ENCODE peak calls at places on chromosomes 12 and 14, in seven cellular contexts. One of them, this sample, is unnamed.

GRCh38 chr12:29043069-29043468 is 106.0 kb upstream of the FAR2 start:
- DNase-seq in right lobe of liver: no peak
- DNase-seq in epithelial cell of proximal tubule: no peak
- DNase-seq in choroid plexus epithelial cell: peak; percentile 45
- DNase-seq in left ventricle myocardium inferior: no peak
- DNase-seq in OCI-LY7: no peak
- DNase-seq in fibroblast of pulmonary artery: peak; percentile 13
- DNase-seq in this sample: no peak

GRCh38 chr12:46523863-46524770 is 151.5 kb upstream of the SLC38A2 start:
- DNase-seq in right lobe of liver: no peak
- DNase-seq in epithelial cell of proximal tubule: peak; percentile 23
- DNase-seq in choroid plexus epithelial cell: peak; percentile 84
- DNase-seq in left ventricle myocardium inferior: no peak
- DNase-seq in OCI-LY7: no peak
- DNase-seq in fibroblast of pulmonary artery: peak; percentile 87
- DNase-seq in this sample: no peak

GRCh38 chr12:112906712-112907414 is at the start of gene OAS1:
- DNase-seq in right lobe of liver: no peak
- DNase-seq in epithelial cell of proximal tubule: peak; percentile 50
- DNase-seq in choroid plexus epithelial cell: peak; percentile 84
- DNase-seq in left ventricle myocardium inferior: no peak
- DNase-seq in OCI-LY7: peak; percentile 80
- DNase-seq in fibroblast of pulmonary artery: peak; percentile 48
- DNase-seq in this sample: no peak

GRCh38 chr12:25121916-25122315 is 73.0 kb downstream of the DNAI7 start:
- DNase-seq in right lobe of liver: no peak
- DNase-seq in epithelial cell of proximal tubule: no peak
- DNase-seq in choroid plexus epithelial cell: peak; percentile 7
- DNase-seq in left ventricle myocardium inferior: no peak
- DNase-seq in OCI-LY7: no peak
- DNase-seq in fibroblast of pulmonary artery: no peak
- DNase-seq in this sample: no peak

GRCh38 chr12:126337556-126337955 is 1272.3 kb downstream of the AACS start:
- DNase-seq in right lobe of liver: no peak
- DNase-seq in epithelial cell of proximal tubule: no peak
- DNase-seq in choroid plexus epithelial cell: peak; percentile 2
- DNase-seq in left ventricle myocardium inferior: no peak
- DNase-seq in OCI-LY7: no peak
- DNase-seq in fibroblast of pulmonary artery: peak; percentile 55
- DNase-seq in this sample: no peak

GRCh38 chr14:101235042-101235871 is 326.0 kb upstream of the DIO3 start:
- DNase-seq in right lobe of liver: peak; percentile 78
- DNase-seq in epithelial cell of proximal tubule: no peak
- DNase-seq in choroid plexus epithelial cell: peak; percentile 67
- DNase-seq in left ventricle myocardium inferior: peak; percentile 50
- DNase-seq in OCI-LY7: peak; percentile 14
- DNase-seq in fibroblast of pulmonary artery: peak; percentile 52
- DNase-seq in this sample: no peak

GRCh38 chr12:3553221-3553620 is 62.2 kb downstream of the PRMT8 start:
- DNase-seq in right lobe of liver: no peak
- DNase-seq in epithelial cell of proximal tubule: no peak
- DNase-seq in choroid plexus epithelial cell: no peak
- DNase-seq in left ventricle myocardium inferior: no peak
- DNase-seq in OCI-LY7: no peak
- DNase-seq in fibroblast of pulmonary artery: no peak
- DNase-seq in this sample: no peak

GRCh38 chr12:1213205-1213604 is 222.2 kb downstream of the ERC1 start:
- DNase-seq in right lobe of liver: no peak
- DNase-seq in epithelial cell of proximal tubule: no peak
- DNase-seq in choroid plexus epithelial cell: no peak
- DNase-seq in left ventricle myocardium inferior: no peak
- DNase-seq in OCI-LY7: no peak
- DNase-seq in fibroblast of pulmonary artery: no peak
- DNase-seq in this sample: no peak

GRCh38 chr12:15155271-15155670 is 65.9 kb downstream of the RERG start:
- DNase-seq in right lobe of liver: no peak
- DNase-seq in epithelial cell of proximal tubule: no peak
- DNase-seq in choroid plexus epithelial cell: no peak
- DNase-seq in left ventricle myocardium inferior: no peak
- DNase-seq in OCI-LY7: no peak
- DNase-seq in fibroblast of pulmonary artery: no peak
- DNase-seq in this sample: no peak

GRCh38 chr12:57235012-57235727 is 5.7 kb downstream of the SHMT2 start:
- DNase-seq in right lobe of liver: peak; percentile 96
- DNase-seq in epithelial cell of proximal tubule: no peak
- DNase-seq in choroid plexus epithelial cell: peak; percentile 85
- DNase-seq in left ventricle myocardium inferior: peak; percentile 77
- DNase-seq in OCI-LY7: no peak
- DNase-seq in fibroblast of pulmonary artery: peak; percentile 78
- DNase-seq in this sample: peak; percentile 96

GRCh38 chr12:90896164-90896563 is 58.8 kb downstream of the CCER1 start:
- DNase-seq in right lobe of liver: no peak
- DNase-seq in epithelial cell of proximal tubule: peak; percentile 80
- DNase-seq in choroid plexus epithelial cell: peak; percentile 83
- DNase-seq in left ventricle myocardium inferior: no peak
- DNase-seq in OCI-LY7: no peak
- DNase-seq in fibroblast of pulmonary artery: peak; percentile 62
- DNase-seq in this sample: no peak

GRCh38 chr14:96634896-96635295 is 132.7 kb downstream of the PAPOLA start:
- DNase-seq in right lobe of liver: no peak
- DNase-seq in epithelial cell of proximal tubule: no peak
- DNase-seq in choroid plexus epithelial cell: no peak
- DNase-seq in left ventricle myocardium inferior: no peak
- DNase-seq in OCI-LY7: no peak
- DNase-seq in fibroblast of pulmonary artery: no peak
- DNase-seq in this sample: no peak

GRCh38 chr14:61927015-61927414 is 164.8 kb downstream of the SNAPC1 start:
- DNase-seq in right lobe of liver: no peak
- DNase-seq in epithelial cell of proximal tubule: peak; percentile 46
- DNase-seq in choroid plexus epithelial cell: peak; percentile 15
- DNase-seq in left ventricle myocardium inferior: no peak
- DNase-seq in OCI-LY7: no peak
- DNase-seq in fibroblast of pulmonary artery: no peak
- DNase-seq in this sample: no peak

GRCh38 chr14:96349286-96350075 is 13.7 kb downstream of the ATG2B start:
- DNase-seq in right lobe of liver: no peak
- DNase-seq in epithelial cell of proximal tubule: no peak
- DNase-seq in choroid plexus epithelial cell: no peak
- DNase-seq in left ventricle myocardium inferior: no peak
- DNase-seq in OCI-LY7: no peak
- DNase-seq in fibroblast of pulmonary artery: no peak
- DNase-seq in this sample: no peak

GRCh38 chr14:88551094-88551870 is 3.5 kb downstream of the PTPN21 start:
- DNase-seq in right lobe of liver: peak; percentile 82
- DNase-seq in epithelial cell of proximal tubule: no peak
- DNase-seq in choroid plexus epithelial cell: peak; percentile 91
- DNase-seq in left ventricle myocardium inferior: peak; percentile 76
- DNase-seq in OCI-LY7: no peak
- DNase-seq in fibroblast of pulmonary artery: peak; percentile 90
- DNase-seq in this sample: peak; percentile 89

GRCh38 chr14:34256223-34256622 is 205.8 kb downstream of the SPTSSA start:
- DNase-seq in right lobe of liver: no peak
- DNase-seq in epithelial cell of proximal tubule: no peak
- DNase-seq in choroid plexus epithelial cell: no peak
- DNase-seq in left ventricle myocardium inferior: no peak
- DNase-seq in OCI-LY7: no peak
- DNase-seq in fibroblast of pulmonary artery: no peak
- DNase-seq in this sample: no peak

GRCh38 chr12:100031821-100032220 is 47.1 kb upstream of the ANKS1B start:
- DNase-seq in right lobe of liver: no peak
- DNase-seq in epithelial cell of proximal tubule: no peak
- DNase-seq in choroid plexus epithelial cell: no peak
- DNase-seq in left ventricle myocardium inferior: no peak
- DNase-seq in OCI-LY7: no peak
- DNase-seq in fibroblast of pulmonary artery: no peak
- DNase-seq in this sample: no peak

GRCh38 chr12:88418856-88419497 is 161.3 kb downstream of the KITLG start:
- DNase-seq in right lobe of liver: no peak
- DNase-seq in epithelial cell of proximal tubule: no peak
- DNase-seq in choroid plexus epithelial cell: peak; percentile 80
- DNase-seq in left ventricle myocardium inferior: no peak
- DNase-seq in OCI-LY7: no peak
- DNase-seq in fibroblast of pulmonary artery: peak; percentile 68
- DNase-seq in this sample: no peak

GRCh38 chr12:34218193-34219045 is 196.1 kb downstream of the ALG10 start:
- DNase-seq in right lobe of liver: peak; percentile 73
- DNase-seq in epithelial cell of proximal tubule: peak; percentile 31
- DNase-seq in choroid plexus epithelial cell: peak; percentile 75
- DNase-seq in left ventricle myocardium inferior: peak; percentile 44
- DNase-seq in OCI-LY7: peak; percentile 47
- DNase-seq in fibroblast of pulmonary artery: peak; percentile 72
- DNase-seq in this sample: no peak

GRCh38 chr14:100666851-100667250 is 59.8 kb upstream of the DLK1 start:
- DNase-seq in right lobe of liver: no peak
- DNase-seq in epithelial cell of proximal tubule: no peak
- DNase-seq in choroid plexus epithelial cell: no peak
- DNase-seq in left ventricle myocardium inferior: no peak
- DNase-seq in OCI-LY7: no peak
- DNase-seq in fibroblast of pulmonary artery: no peak
- DNase-seq in this sample: no peak

GRCh38 chr14:74723134-74723533 is 10.2 kb downstream of the FCF1 start:
- DNase-seq in right lobe of liver: no peak
- DNase-seq in epithelial cell of proximal tubule: no peak
- DNase-seq in choroid plexus epithelial cell: no peak
- DNase-seq in left ventricle myocardium inferior: no peak
- DNase-seq in OCI-LY7: no peak
- DNase-seq in fibroblast of pulmonary artery: no peak
- DNase-seq in this sample: no peak

DNA sequence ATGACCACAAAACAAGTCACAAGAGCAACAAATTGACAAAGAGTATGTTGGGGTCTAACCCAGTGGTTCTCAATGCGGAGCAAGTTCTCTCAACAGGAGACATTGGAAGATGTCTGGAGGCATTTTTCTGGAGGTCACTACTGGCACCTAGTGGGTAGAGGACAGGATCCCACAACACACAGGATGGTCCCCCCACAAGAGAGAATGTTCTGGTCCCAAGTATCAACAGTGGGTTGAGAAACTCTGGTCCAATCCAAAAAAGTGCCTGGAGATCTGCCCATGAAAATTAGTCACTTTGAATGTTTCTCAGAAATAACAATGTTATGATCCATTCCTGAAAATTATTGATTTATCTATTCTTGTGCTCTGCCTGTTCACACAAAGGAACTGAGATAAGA is 3.3 kb downstream of the SSH1 start:
- DNase-seq in right lobe of liver: no peak
- DNase-seq in epithelial cell of proximal tubule: peak; percentile 57
- DNase-seq in choroid plexus epithelial cell: peak; percentile 93
- DNase-seq in left ventricle myocardium inferior: no peak
- DNase-seq in OCI-LY7: no peak
- DNase-seq in fibroblast of pulmonary artery: peak; percentile 96
- DNase-seq in this sample: no peak
- TF ChIP-seq CTCF in right lobe of liver: no peak
- TF ChIP-seq CTCF in epithelial cell of proximal tubule: peak; percentile 60
- TF ChIP-seq CTCF in choroid plexus epithelial cell: peak; percentile 56
- TF ChIP-seq CTCF in left ventricle myocardium inferior: peak; percentile 56
- TF ChIP-seq CTCF in OCI-LY7: no peak
- TF ChIP-seq CTCF in fibroblast of pulmonary artery: peak; percentile 55
- TF ChIP-seq CTCF in this sample: peak; percentile 80

GRCh38 chr12:58920102-58920955 is at the start of gene LRIG3:
- DNase-seq in right lobe of liver: peak; percentile 91
- DNase-seq in epithelial cell of proximal tubule: peak; percentile 16
- DNase-seq in choroid plexus epithelial cell: peak; percentile 96
- DNase-seq in left ventricle myocardium inferior: peak; percentile 90
- DNase-seq in OCI-LY7: no peak
- DNase-seq in fibroblast of pulmonary artery: peak; percentile 92
- DNase-seq in this sample: peak; percentile 99
- TF ChIP-seq CTCF in right lobe of liver: no peak
- TF ChIP-seq CTCF in epithelial cell of proximal tubule: peak; percentile 5
- TF ChIP-seq CTCF in choroid plexus epithelial cell: no peak
- TF ChIP-seq CTCF in left ventricle myocardium inferior: peak; percentile 32
- TF ChIP-seq CTCF in OCI-LY7: no peak
- TF ChIP-seq CTCF in fibroblast of pulmonary artery: no peak
- TF ChIP-seq CTCF in this sample: peak; percentile 52

GRCh38 chr14:22226381-22226780 is 362.6 kb downstream of the DAD1 start:
- DNase-seq in right lobe of liver: no peak
- DNase-seq in epithelial cell of proximal tubule: no peak
- DNase-seq in choroid plexus epithelial cell: peak; percentile 67
- DNase-seq in left ventricle myocardium inferior: no peak
- DNase-seq in OCI-LY7: peak; percentile 27
- DNase-seq in fibroblast of pulmonary artery: no peak
- DNase-seq in this sample: no peak
- TF ChIP-seq CTCF in right lobe of liver: no peak
- TF ChIP-seq CTCF in epithelial cell of proximal tubule: peak; percentile 71
- TF ChIP-seq CTCF in choroid plexus epithelial cell: peak; percentile 47
- TF ChIP-seq CTCF in left ventricle myocardium inferior: no peak
- TF ChIP-seq CTCF in OCI-LY7: peak; percentile 73
- TF ChIP-seq CTCF in fibroblast of pulmonary artery: no peak
- TF ChIP-seq CTCF in this sample: peak; percentile 79

GRCh38 chr12:42145197-42145549 is 499 bp upstream of the GXYLT1 start:
- DNase-seq in right lobe of liver: no peak
- DNase-seq in epithelial cell of proximal tubule: no peak
- DNase-seq in choroid plexus epithelial cell: no peak
- DNase-seq in left ventricle myocardium inferior: no peak
- DNase-seq in OCI-LY7: peak; percentile 16
- DNase-seq in fibroblast of pulmonary artery: no peak
- DNase-seq in this sample: no peak

GRCh38 chr12:42144424-42145196 is at the start of gene GXYLT1:
- DNase-seq in right lobe of liver: peak; percentile 96
- DNase-seq in epithelial cell of proximal tubule: no peak
- DNase-seq in choroid plexus epithelial cell: peak; percentile 95
- DNase-seq in left ventricle myocardium inferior: peak; percentile 93
- DNase-seq in OCI-LY7: peak; percentile 87
- DNase-seq in fibroblast of pulmonary artery: peak; percentile 94
- DNase-seq in this sample: peak; percentile 94

GRCh38 chr12:42143401-42144173 is 1.1 kb downstream of the GXYLT1 start:
- DNase-seq in right lobe of liver: no peak
- DNase-seq in epithelial cell of proximal tubule: no peak
- DNase-seq in choroid plexus epithelial cell: peak; percentile 54
- DNase-seq in left ventricle myocardium inferior: no peak
- DNase-seq in OCI-LY7: peak; percentile 43
- DNase-seq in fibroblast of pulmonary artery: peak; percentile 43
- DNase-seq in this sample: no peak

GRCh38 chr12:42144174-42144423 is 575 bp downstream of the GXYLT1 start:
- DNase-seq in right lobe of liver: peak; percentile 53
- DNase-seq in epithelial cell of proximal tubule: no peak
- DNase-seq in choroid plexus epithelial cell: no peak
- DNase-seq in left ventricle myocardium inferior: no peak
- DNase-seq in OCI-LY7: no peak
- DNase-seq in fibroblast of pulmonary artery: no peak
- DNase-seq in this sample: no peak

DNA sequence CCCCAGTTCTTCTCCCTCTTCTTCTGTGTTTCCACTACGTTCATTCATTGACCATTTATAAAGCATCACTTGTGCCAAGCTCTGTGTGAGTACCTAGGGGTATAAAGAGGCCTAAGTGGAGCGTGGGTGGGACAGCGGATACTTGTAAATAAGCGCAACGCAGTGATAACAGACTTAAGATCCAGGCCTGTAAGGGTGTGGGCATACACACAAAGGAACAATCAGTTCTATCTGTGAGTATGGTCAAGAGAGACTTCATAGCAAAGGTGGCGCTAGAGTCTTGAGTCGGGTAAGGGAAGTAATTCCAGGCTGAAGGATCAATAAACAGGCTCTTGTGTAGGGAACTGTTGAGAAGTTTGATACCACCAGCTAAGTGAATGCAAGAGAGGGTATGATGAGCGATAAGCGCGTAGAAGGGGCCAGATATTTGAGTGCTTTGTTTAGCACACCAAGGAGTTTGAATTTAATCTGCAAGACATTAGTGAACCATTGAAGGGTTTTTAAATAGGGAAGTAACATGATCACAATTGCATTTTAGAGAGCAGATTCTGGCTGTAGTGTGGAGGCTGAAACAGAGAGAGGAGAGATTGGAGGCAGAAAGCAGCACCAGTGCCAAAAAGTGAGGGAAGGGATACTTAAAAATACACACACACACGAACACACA is 1.0 kb upstream of the GXYLT1 start:
- DNase-seq in right lobe of liver: no peak
- DNase-seq in epithelial cell of proximal tubule: no peak
- DNase-seq in choroid plexus epithelial cell: peak; percentile 18
- DNase-seq in left ventricle myocardium inferior: no peak
- DNase-seq in OCI-LY7: no peak
- DNase-seq in fibroblast of pulmonary artery: no peak
- DNase-seq in this sample: no peak
- TF ChIP-seq CTCF in right lobe of liver: no peak
- TF ChIP-seq CTCF in epithelial cell of proximal tubule: peak; percentile 32
- TF ChIP-seq CTCF in choroid plexus epithelial cell: peak; percentile 14
- TF ChIP-seq CTCF in left ventricle myocardium inferior: no peak
- TF ChIP-seq CTCF in OCI-LY7: peak; percentile 52
- TF ChIP-seq CTCF in fibroblast of pulmonary artery: no peak
- TF ChIP-seq CTCF in this sample: peak; percentile 27

This sample was measured in chondrocyte.